ENCODE peak calls at places on chromosomes 12 and 14, in seven cellular contexts. G is epithelial cell of esophagus, B is mesothelial cell of epicardium, N is WTC11, P is brain microvascular endothelial cell, Q is lower leg skin, Z is GM20000. C is an unnamed sample.

GRCh38 chr14:91234791-91235114 is 9.8 kb downstream of the GPR68 start:
- DNase-seq in G (no peak), P (no peak), Z (no peak), B (no peak), N (no peak), Q (no peak), C (no peak)

GRCh38 chr12:29054790-29055663 is 94.1 kb upstream of the FAR2 start:
- DNase-seq in B (no peak), N (no peak), P (no peak), Z (no peak), G (no peak), Q (no peak), C (no peak)

GRCh38 chr14:106837870-106838269 is 1311.5 kb downstream of the TMEM121 start:
- DNase-seq in B (no peak), Q (no peak), N (no peak), Z (no peak), P (no peak), G (no peak), C (no peak)

GRCh38 chr14:37595809-37596595 is 573 bp downstream of the TTC6 start:
- DNase-seq in P (no peak), N (peak), G (peak), Q (no peak), Z (peak), B (peak), C (no peak)

GRCh38 chr14:99183716-99184115 is 88.3 kb downstream of the BCL11B start:
- DNase-seq in B (no peak), N (no peak), G (no peak), Q (no peak), Z (no peak), P (no peak), C (no peak)

GRCh38 chr14:75578786-75579781 is 664 bp downstream of the FLVCR2 start:
- DNase-seq in G (no peak), P (peak), B (no peak), Q (peak), N (peak), Z (peak), C (no peak)

GRCh38 chr14:64709126-64709525 is 4.9 kb downstream of the PLEKHG3 start:
- DNase-seq in Z (no peak), B (no peak), G (no peak), P (no peak), N (no peak), Q (peak), C (no peak)

GRCh38 chr14:65860956-65861631 is 448.6 kb downstream of the FUT8 start:
- DNase-seq in P (no peak), Q (peak), G (no peak), N (no peak), B (no peak), Z (no peak), C (no peak)

GRCh38 chr12:122909442-122910288 is 13.7 kb upstream of the VPS37B start:
- DNase-seq in Z (no peak), B (no peak), N (no peak), G (no peak), P (no peak), Q (no peak), C (no peak)

GRCh38 chr12:15838986-15839385 is 43.2 kb upstream of the STRAP start:
- DNase-seq in N (no peak), Z (no peak), Q (no peak), B (no peak), P (no peak), G (no peak), C (no peak)

GRCh38 chr14:87108726-87109125 is 884.3 kb downstream of the GALC start:
- DNase-seq in N (no peak), B (no peak), Z (no peak), P (no peak), Q (no peak), G (peak), C (no peak)

DNA sequence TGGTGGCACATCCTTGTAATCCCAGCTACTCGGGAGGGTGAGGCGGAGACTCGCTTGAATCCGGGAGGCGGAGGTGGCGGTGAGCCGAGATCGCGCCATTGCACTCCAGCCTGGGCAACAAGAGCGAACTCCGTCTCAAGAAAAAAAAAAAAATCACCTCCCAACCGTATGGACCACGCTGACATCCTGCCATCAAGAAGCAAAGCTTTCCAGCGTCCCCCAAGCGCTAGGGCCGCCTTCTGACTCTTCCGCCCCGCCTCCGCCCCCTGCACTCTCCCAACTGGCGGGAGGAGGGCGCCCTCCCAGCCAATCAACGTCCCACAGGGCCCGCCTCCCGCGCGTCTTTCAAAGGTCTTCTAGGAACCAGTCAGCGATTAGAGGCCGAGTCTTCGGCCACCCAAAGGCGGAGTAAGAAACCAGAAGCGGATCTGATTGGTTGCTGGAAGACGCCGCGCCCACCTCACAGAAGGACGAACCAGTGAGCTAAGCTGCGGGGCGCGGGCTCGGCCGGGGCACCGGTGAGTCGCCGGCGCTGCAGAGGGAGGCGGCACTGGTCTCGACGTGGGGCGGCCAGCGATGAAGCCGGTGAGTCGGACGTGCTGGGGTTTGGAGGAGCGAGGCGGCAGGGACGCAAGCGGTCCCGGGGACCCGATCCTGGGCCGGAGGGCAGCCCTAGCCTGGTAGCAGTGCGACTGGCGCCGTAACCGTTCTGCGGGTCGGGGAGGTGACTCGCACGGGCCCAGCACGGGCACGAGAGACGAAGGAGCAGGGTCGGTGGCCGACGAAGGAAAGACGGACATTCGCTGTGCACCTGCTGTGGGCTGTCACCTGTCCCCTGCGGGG is at the start of gene CDKN3:
- DNase-seq in P (peak), B (peak), Z (peak), Q (peak), G (peak), N (peak), C (peak)
- TF ChIP-seq CTCF in P (peak), B (peak), Z (peak), Q (no peak), G (peak), N (peak), C (peak)

GRCh38 chr14:24956104-24956503 is 93.8 kb downstream of the STXBP6 start:
- DNase-seq in Q (no peak), G (no peak), B (no peak), P (no peak), N (peak), Z (no peak), C (no peak)

GRCh38 chr14:24954037-24954696 is 95.8 kb downstream of the STXBP6 start:
- DNase-seq in Q (no peak), G (no peak), N (no peak), B (no peak), Z (no peak), P (no peak), C (no peak)

GRCh38 chr14:24948261-24948847 is 101.6 kb downstream of the STXBP6 start:
- DNase-seq in G (no peak), B (no peak), N (no peak), Z (no peak), P (no peak), Q (no peak), C (no peak)

GRCh38 chr14:24954697-24955037 is 95.3 kb downstream of the STXBP6 start:
- DNase-seq in N (no peak), G (no peak), Z (no peak), B (no peak), P (no peak), Q (no peak), C (no peak)

GRCh38 chr14:24952851-24953666 is 96.9 kb downstream of the STXBP6 start:
- DNase-seq in P (no peak), Z (no peak), B (no peak), Q (no peak), G (no peak), N (peak), C (no peak)
- TF ChIP-seq CTCF in P (peak), Z (no peak), B (no peak), Q (no peak), G (no peak), N (no peak), C (no peak)

DNA sequence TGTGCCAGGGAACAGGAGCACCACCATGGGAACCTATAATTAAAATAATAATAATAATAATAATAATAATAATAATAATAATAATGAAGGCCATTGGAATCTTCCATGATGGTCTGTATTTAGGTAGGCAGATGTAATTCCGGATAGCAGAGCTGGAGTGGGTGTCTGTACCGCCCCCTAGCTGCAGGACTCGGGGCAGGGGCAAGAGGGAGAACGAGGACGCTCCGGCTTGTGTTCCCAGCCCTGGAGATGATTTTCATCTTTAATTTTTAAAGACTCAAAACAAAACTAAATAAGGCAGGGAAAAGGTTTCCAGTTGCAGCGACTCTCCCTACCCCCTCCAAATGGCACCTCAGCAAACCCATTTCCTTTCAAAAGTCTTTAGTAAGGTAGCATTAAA is 501.1 kb downstream of the VRK1 start:
- DNase-seq in P (no peak), B (no peak), Q (no peak), N (peak), Z (no peak), G (no peak), C (no peak)
- TF ChIP-seq CTCF in P (no peak), B (no peak), Q (no peak), N (peak), Z (no peak), G (no peak), C (no peak)

GRCh38 chr12:54967461-54967860 is 17.1 kb downstream of the TESPA1 start:
- DNase-seq in P (no peak), Q (no peak), G (peak), Z (no peak), B (no peak), N (no peak), C (no peak)

GRCh38 chr12:54970741-54971140 is 13.8 kb downstream of the TESPA1 start:
- DNase-seq in G (no peak), B (no peak), N (no peak), Z (no peak), Q (no peak), P (no peak), C (no peak)

DNA sequence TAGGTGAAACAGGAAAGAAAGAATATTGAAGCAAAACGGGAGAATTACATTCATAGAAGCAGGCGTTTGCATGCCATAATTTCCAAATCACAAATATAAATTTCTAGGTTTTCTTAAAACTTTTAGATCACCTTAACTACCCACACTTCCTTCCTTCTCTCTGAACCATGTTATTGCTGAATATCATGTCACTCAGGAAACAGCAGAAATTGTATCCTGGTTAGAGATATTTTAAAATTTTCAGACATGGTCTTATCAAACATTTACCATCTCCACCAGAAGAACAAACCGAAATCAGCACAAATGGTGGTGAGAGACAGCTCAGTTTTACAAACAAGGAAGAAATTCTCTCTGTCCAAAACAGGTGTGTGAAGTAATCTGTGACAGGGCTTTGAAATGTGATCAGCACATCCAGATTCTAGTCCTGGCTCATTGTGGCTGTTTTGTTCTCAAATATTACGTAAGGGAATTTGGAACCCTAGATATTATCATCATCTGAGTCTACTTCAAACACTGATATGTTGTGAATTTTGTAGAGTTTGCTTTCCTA is 16.3 kb downstream of the TESPA1 start:
- DNase-seq in N (no peak), Q (no peak), Z (no peak), G (peak), P (no peak), B (no peak), C (no peak)
- TF ChIP-seq CTCF in N (no peak), Q (no peak), Z (no peak), G (no peak), P (no peak), B (no peak), C (no peak)

GRCh38 chr12:104058796-104059195 is 5.5 kb upstream of the HCFC2 start:
- DNase-seq in N (no peak), P (no peak), Z (no peak), B (no peak), G (peak), Q (no peak), C (no peak)

GRCh38 chr12:104056419-104056972 is 6.5 kb upstream of the GLT8D2 start:
- DNase-seq in Z (no peak), B (no peak), P (no peak), N (no peak), Q (no peak), G (no peak), C (no peak)

GRCh38 chr12:104059963-104060362 is 4.4 kb upstream of the HCFC2 start:
- DNase-seq in P (no peak), N (no peak), Q (no peak), B (no peak), G (no peak), Z (no peak), C (no peak)

GRCh38 chr12:104055686-104056388 is 5.8 kb upstream of the GLT8D2 start:
- DNase-seq in G (no peak), B (no peak), N (no peak), P (no peak), Q (no peak), Z (no peak), C (no peak)

DNA sequence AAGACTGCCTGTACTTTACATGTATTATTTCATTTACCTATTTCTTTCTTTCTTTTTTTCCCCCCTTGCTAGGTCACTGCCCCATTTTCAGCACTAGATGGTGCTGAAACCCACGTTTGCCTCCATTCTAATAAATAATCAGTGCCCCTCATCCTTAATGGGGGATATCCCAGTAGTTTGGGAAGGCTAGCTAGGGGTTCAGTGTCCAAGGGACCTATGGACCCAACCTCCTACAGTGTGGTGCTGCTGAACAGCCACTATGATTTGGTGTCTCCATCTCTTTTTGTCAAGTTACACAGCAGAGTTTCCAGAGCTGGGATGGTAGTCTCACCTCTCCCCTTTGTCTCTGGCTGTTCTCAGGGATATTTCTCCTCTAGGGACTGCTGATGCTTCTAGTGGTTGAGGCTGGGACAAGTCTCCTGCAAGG is 6.5 kb upstream of the HCFC2 start:
- DNase-seq in B (no peak), Z (peak), P (no peak), Q (no peak), G (peak), N (no peak), C (no peak)
- TF ChIP-seq CTCF in B (peak), Z (peak), P (peak), Q (no peak), G (peak), N (peak), C (peak)

GRCh38 chr12:121823727-121824115 is 19.9 kb downstream of the SETD1B start:
- DNase-seq in Q (no peak), P (no peak), N (no peak), B (no peak), G (no peak), Z (no peak), C (no peak)

GRCh38 chr12:121825041-121825523 is 21.3 kb downstream of the SETD1B start:
- DNase-seq in B (no peak), N (no peak), Z (no peak), P (no peak), Q (no peak), G (no peak), C (no peak)

GRCh38 chr12:121820056-121820455 is 16.2 kb downstream of the SETD1B start:
- DNase-seq in Z (no peak), Q (no peak), B (no peak), G (no peak), P (no peak), N (no peak), C (no peak)

GRCh38 chr12:121822393-121823100 is 18.7 kb downstream of the SETD1B start:
- DNase-seq in Q (no peak), Z (no peak), P (no peak), G (no peak), N (no peak), B (no peak), C (no peak)

DNA sequence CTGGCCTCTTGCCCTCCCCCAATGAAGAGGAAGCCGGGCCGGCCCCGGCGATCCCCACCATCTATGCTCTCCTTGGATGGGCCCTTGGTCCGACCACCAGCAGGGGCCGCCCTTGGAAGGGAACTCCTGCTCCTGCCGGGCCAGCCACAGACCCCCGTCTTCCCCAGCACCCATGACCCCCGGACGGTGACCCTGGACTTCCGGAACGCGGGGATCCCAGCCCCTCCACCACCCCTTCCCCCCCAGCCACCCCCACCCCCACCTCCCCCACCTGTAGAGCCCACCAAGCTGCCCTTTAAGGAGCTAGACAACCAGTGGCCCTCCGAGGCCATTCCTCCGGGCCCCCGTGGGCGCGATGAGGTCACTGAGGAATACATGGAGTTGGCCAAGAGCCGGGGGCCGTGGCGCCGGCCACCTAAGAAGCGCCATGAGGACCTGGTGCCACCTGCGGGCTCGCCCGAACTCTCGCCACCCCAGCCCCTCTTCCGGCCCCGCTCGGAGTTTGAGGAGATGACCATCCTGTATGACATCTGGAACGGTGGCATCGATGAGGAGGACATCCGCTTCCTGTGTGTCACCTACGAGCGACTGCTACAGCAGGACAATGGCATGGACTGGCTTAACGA is 19.4 kb downstream of the SETD1B start:
- DNase-seq in B (no peak), Q (no peak), N (no peak), P (no peak), Z (no peak), G (no peak), C (no peak)
- TF ChIP-seq CTCF in B (no peak), Q (no peak), N (no peak), P (peak), Z (no peak), G (no peak), C (no peak)

DNA sequence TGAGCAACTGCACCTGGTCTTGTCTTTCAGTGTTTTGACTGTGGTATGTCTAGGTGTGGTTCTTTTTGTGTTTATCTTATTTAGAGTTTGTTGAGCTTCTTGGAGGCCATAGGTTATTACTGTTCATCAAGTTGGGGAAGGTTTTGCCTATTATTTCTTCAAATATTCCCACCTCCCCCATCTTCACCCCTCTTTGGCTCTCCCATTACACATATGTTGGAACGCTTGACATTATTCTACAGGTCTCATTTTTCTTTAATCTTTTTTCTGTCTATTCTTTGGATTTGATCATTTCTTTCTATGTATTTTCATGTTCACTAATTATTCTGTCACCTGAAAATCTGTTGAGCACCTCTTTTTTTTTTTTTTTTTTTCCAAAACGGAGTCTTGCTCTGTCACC is 16.2 kb downstream of the MAPKAPK5 start:
- DNase-seq in N (no peak), G (no peak), B (no peak), Z (no peak), P (no peak), Q (no peak), C (no peak)
- TF ChIP-seq CTCF in N (no peak), G (no peak), B (no peak), Z (no peak), P (no peak), Q (no peak), C (no peak)

DNA sequence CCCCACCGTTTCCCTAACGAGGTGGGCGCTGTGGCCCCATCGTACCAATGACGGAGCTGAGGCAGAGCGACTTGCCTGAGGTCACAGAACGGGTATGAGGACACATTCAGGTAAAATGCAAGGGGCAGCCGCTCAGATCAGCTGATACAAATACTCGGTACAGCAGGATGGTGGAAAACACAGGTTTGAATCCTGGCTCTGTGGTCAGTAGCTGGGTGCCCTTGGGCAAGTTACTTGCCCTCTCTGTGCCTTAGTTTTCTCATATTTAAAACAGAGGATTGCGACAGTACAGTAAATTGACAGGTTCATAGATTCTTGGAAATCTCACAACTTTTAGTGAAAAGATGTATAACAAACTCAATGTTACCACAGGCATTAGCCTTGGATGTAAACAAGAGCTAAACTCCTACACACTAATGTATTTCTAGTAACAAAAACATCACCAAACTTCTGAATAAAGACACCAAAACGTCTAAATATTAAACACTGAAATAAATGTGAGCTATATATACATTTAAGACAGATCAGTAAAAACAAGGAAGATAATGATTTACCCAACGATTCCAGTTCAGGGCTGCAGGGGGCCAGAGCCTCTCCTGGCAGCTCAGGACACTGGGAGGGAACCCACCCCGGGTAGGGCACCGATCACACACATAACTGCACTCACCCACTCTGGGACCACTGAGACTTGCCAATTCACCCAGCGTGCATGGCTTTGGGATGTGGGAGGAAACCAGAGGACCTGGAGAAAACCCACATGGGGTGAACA is 128.4 kb downstream of the RBM19 start:
- DNase-seq in G (no peak), N (no peak), P (no peak), B (no peak), Z (no peak), Q (no peak), C (no peak)
- TF ChIP-seq CTCF in G (peak), N (no peak), P (peak), B (no peak), Z (no peak), Q (no peak), C (no peak)

GRCh38 chr14:25042362-25043299 is 7.3 kb downstream of the STXBP6 start:
- DNase-seq in P (peak), Z (no peak), B (no peak), N (peak), G (no peak), Q (no peak), C (no peak)
- TF ChIP-seq CTCF in P (peak), Z (no peak), B (peak), N (no peak), G (peak), Q (no peak), C (no peak)

C was measured in natural killer cell.